ENCODE peak calls at places on chromosomes 4 and X, in nine cellular contexts. P is HCT116, O is left lung, N is fibroblast of the aortic adventitia, F is GM12865, T is dorsolateral prefrontal cortex, U is kidney epithelial cell, S is PC-3, G is fibroblast of pulmonary artery. W is an unnamed sample.

GRCh38 chrX:2962346-2962745 is 33.2 kb upstream of the ARSD start:
- DNase-seq in P (no peak), N (no peak), F (no peak), T (no peak), U (no peak), O (no peak), S (no peak), G (no peak), W (no peak)

GRCh38 chr4:76850010-76850441 is 47.9 kb downstream of the SOWAHB start:
- DNase-seq in O (no peak), P (peak; percentile 51), S (peak; percentile 97), T (no peak), N (peak; percentile 89), U (peak; percentile 72), F (no peak), G (peak; percentile 90), W (peak; percentile 98)

GRCh38 chrX:4925911-4926310 is 1212.5 kb upstream of the PRKX start:
- DNase-seq in F (no peak), T (no peak), O (no peak), P (no peak), N (no peak), U (no peak), S (peak; percentile 12), G (no peak), W (no peak)

GRCh38 chr4:141721174-141721573 is 84.8 kb downstream of the IL15 start:
- DNase-seq in G (no peak), O (no peak), U (no peak), S (no peak), N (no peak), T (no peak), P (no peak), F (no peak), W (no peak)

GRCh38 chrX:118423558-118423957 is 72.1 kb upstream of the DOCK11 start:
- DNase-seq in G (no peak), U (no peak), T (no peak), F (peak; percentile 54), S (no peak), N (no peak), O (no peak), P (no peak), W (no peak)

GRCh38 chr4:47686294-47686872 is 151.5 kb downstream of the CORIN start:
- DNase-seq in G (peak; percentile 59), F (peak; percentile 70), U (no peak), P (peak; percentile 43), N (peak; percentile 32), S (peak; percentile 58), T (no peak), O (peak; percentile 41), W (peak; percentile 63)

GRCh38 chrX:121579016-121579760 is 531.8 kb downstream of the GLUD2 start:
- DNase-seq in N (peak; percentile 22), S (peak; percentile 57), G (peak; percentile 53), O (no peak), F (peak; percentile 30), T (no peak), P (peak; percentile 15), U (no peak), W (peak; percentile 49)

GRCh38 chrX:153792368-153792767 is 1.8 kb downstream of the IDH3G start:
- DNase-seq in F (no peak), U (no peak), T (no peak), S (no peak), G (no peak), O (no peak), P (no peak), N (no peak), W (no peak)

GRCh38 chr4:130478406-130478805 is 1382.5 kb downstream of the C4orf33 start:
- DNase-seq in P (no peak), G (peak; percentile 91), T (no peak), O (no peak), U (peak; percentile 56), N (peak; percentile 69), S (no peak), F (no peak), W (peak; percentile 96)

GRCh38 chrX:37686348-37686736 is 751 bp downstream of the XK start:
- DNase-seq in G (no peak), U (no peak), T (no peak), O (no peak), F (no peak), N (no peak), S (no peak), P (no peak), W (no peak)

GRCh38 chr4:4541040-4541631 is 712 bp downstream of the STX18 start:
- DNase-seq in G (peak; percentile 61), F (peak; percentile 71), P (no peak), U (no peak), N (peak; percentile 51), O (peak; percentile 54), T (no peak), S (peak; percentile 78), W (peak; percentile 58)

GRCh38 chr4:32884198-32884597 is 2164.0 kb downstream of the PCDH7 start:
- DNase-seq in G (peak; percentile 40), S (peak; percentile 32), F (no peak), N (peak; percentile 4), O (no peak), T (no peak), P (no peak), U (no peak), W (peak; percentile 40)

GRCh38 chr4:113052379-113052951 is 3.0 kb downstream of the ANK2 start:
- DNase-seq in S (peak; percentile 59), O (no peak), U (peak; percentile 78), P (no peak), G (peak; percentile 47), T (peak; percentile 32), F (peak; percentile 79), N (peak; percentile 16), W (peak; percentile 13)

GRCh38 chr4:40124690-40125089 is 68.0 kb downstream of the N4BP2 start:
- DNase-seq in U (no peak), T (no peak), G (no peak), F (no peak), P (no peak), O (no peak), N (no peak), S (no peak), W (no peak)

GRCh38 chr4:109648266-109648996 is 54.8 kb downstream of the CASP6 start:
- DNase-seq in F (peak; percentile 70), S (peak; percentile 2), P (no peak), O (no peak), N (peak; percentile 9), T (no peak), G (peak; percentile 22), U (no peak), W (no peak)

GRCh38 chr4:118872181-118872580 is 16.5 kb upstream of the SYNPO2 start:
- DNase-seq in U (no peak), P (no peak), N (no peak), T (no peak), S (no peak), G (no peak), F (no peak), O (no peak), W (no peak)

GRCh38 chr4:97142405-97142804 is 1000.9 kb downstream of the STPG2 start:
- DNase-seq in N (no peak), S (no peak), G (no peak), U (no peak), T (no peak), F (no peak), O (no peak), P (no peak), W (no peak)

GRCh38 chrX:56800801-56801200 is 71.8 kb downstream of the NBDY start:
- DNase-seq in G (peak; percentile 14), O (peak; percentile 27), U (no peak), N (no peak), S (no peak), P (no peak), F (peak; percentile 76), T (no peak), W (no peak)

GRCh38 chr4:51853027-51853682 is 10.2 kb downstream of the DCUN1D4 start:
- DNase-seq in F (no peak), T (no peak), S (no peak), U (no peak), G (no peak), O (no peak), P (no peak), N (peak; percentile 60), W (no peak)

GRCh38 chr4:16075975-16076757 is 7.7 kb downstream of the PROM1 start:
- DNase-seq in U (no peak), G (no peak), N (no peak), F (no peak), O (no peak), T (no peak), S (no peak), P (no peak), W (no peak)

GRCh38 chr4:124133753-124134152 is 578.8 kb downstream of the ANKRD50 start:
- DNase-seq in S (no peak), F (no peak), G (no peak), P (no peak), N (peak; percentile 42), T (no peak), U (no peak), O (no peak), W (no peak)

GRCh38 chr4:165810726-165811125 is 62.3 kb upstream of the TLL1 start:
- DNase-seq in P (no peak), G (peak; percentile 27), F (no peak), S (peak; percentile 26), O (no peak), U (no peak), N (peak; percentile 17), T (no peak), W (no peak)

GRCh38 chrX:150664290-150664689 is 28.9 kb upstream of the MTMR1 start:
- DNase-seq in O (peak; percentile 41), U (no peak), T (peak; percentile 3), N (peak; percentile 2), P (no peak), F (no peak), G (no peak), S (no peak), W (no peak)

GRCh38 chr4:38868055-38868965 is 704 bp downstream of the FAM114A1 start:
- DNase-seq in G (peak; percentile 36), U (no peak), F (no peak), T (no peak), N (peak; percentile 45), S (no peak), P (no peak), O (peak; percentile 62), W (peak; percentile 44)
- H3K4me3 ChIP-seq in G (peak overlapping the region; percentile 87), U (peak overlapping the region; percentile 94), F (peak overlapping the region; percentile 76), T (peak overlapping the region; percentile 76), N (peak overlapping the region; percentile 89), S (peak overlapping the region; percentile 87), P (peak overlapping the region; percentile 82), O (peak overlapping the region; percentile 72), W (peak overlapping the region; percentile 93)

GRCh38 chrX:50941638-50942037 is 31.1 kb downstream of the BMP15 start:
- DNase-seq in G (no peak), S (peak; percentile 3), P (no peak), O (no peak), U (no peak), T (peak; percentile 3), N (no peak), F (peak; percentile 1), W (no peak)
- TF ChIP-seq CTCF in G (peak; percentile 30), S (peak; percentile 51), P (peak; percentile 49), O (no peak), U (peak; percentile 8), T (peak; percentile 17), N (peak; percentile 22), F (peak; percentile 26), W (peak; percentile 24)

GRCh38 chr4:186104114-186104894 is at the start of gene FAM149A:
- DNase-seq in U (no peak), S (no peak), P (peak; percentile 19), O (peak; percentile 65), T (peak; percentile 15), G (no peak), N (no peak), F (peak; percentile 15), W (no peak)
- H3K4me3 ChIP-seq in U (peak within 1 kb of the TSS; percentile 66), S (no peak within 1 kb of the TSS), P (peak within 1 kb of the TSS; percentile 60), O (peak within 1 kb of the TSS; percentile 51), T (peak within 1 kb of the TSS; percentile 47), G (peak within 1 kb of the TSS; percentile 35), N (peak within 1 kb of the TSS; percentile 28), F (no peak within 1 kb of the TSS), W (peak within 1 kb of the TSS; percentile 39)

GRCh38 chrX:30246769-30247489 is at the start of gene MAGEB1:
- DNase-seq in N (no peak), T (no peak), P (peak; percentile 4), G (no peak), F (peak; percentile 46), S (no peak), U (no peak), O (no peak), W (no peak)
- TF ChIP-seq CTCF in N (no peak), T (no peak), P (peak; percentile 5), G (no peak), F (no peak), S (no peak), U (no peak), O (no peak), W (no peak)